ENCODE peak calls at places on chromosomes 2 and 18, in eight cellular contexts. F is pancreas, E is mucosa of descending colon, J is A673, Y is cardiac muscle cell, I is transverse colon, Q is GM23248, K is fibroblast of lung. A is an unnamed sample.
A peak's percentile ranks its signal among the peaks of the same experiment; 100 is the strongest.

GRCh38 chr18:26908906-26909305 is 43.4 kb upstream of the AQP4 start:
- DNase-seq in F (no peak), E (no peak), J (no peak), Y (no peak), I (no peak), Q (no peak), K (no peak), A (no peak)

GRCh38 chr2:99680946-99681345 is 191.1 kb upstream of the REV1 start:
- DNase-seq in F (no peak), E (no peak), J (no peak), Y (peak; percentile 34), I (no peak), Q (peak; percentile 95), K (peak; percentile 83), A (no peak)

GRCh38 chr2:187994464-187995331 is 297.0 kb upstream of the GULP1 start:
- DNase-seq in F (no peak), E (no peak), J (peak; percentile 74), Y (peak; percentile 12), I (no peak), Q (peak; percentile 47), K (peak; percentile 18), A (no peak)

GRCh38 chr2:231127480-231127879 is 2.6 kb upstream of the HTR2B start:
- DNase-seq in F (no peak), E (no peak), J (no peak), Y (no peak), I (no peak), Q (no peak), K (no peak), A (no peak)

GRCh38 chr2:239959059-239959971 is 65.8 kb downstream of the NDUFA10 start:
- DNase-seq in F (no peak), E (no peak), J (no peak), Y (peak; percentile 23), I (no peak), Q (peak; percentile 16), K (peak; percentile 40), A (no peak)

GRCh38 chr2:218255441-218255840 is 5.4 kb upstream of the GPBAR1 start:
- DNase-seq in F (no peak), E (no peak), J (no peak), Y (peak; percentile 34), I (no peak), Q (peak; percentile 81), K (peak; percentile 67), A (no peak)

GRCh38 chr2:98936917-98937351 is 909 bp upstream of the CRACDL start:
- DNase-seq in F (no peak), E (no peak), J (no peak), Y (no peak), I (no peak), Q (no peak), K (no peak), A (no peak)

GRCh38 chr2:40287201-40287600 is 164.7 kb downstream of the SLC8A1 start:
- DNase-seq in F (no peak), E (no peak), J (no peak), Y (no peak), I (no peak), Q (peak; percentile 54), K (peak; percentile 55), A (no peak)

GRCh38 chr2:8670580-8670979 is 11.3 kb upstream of the ID2 start:
- DNase-seq in F (no peak), E (no peak), J (no peak), Y (no peak), I (no peak), Q (no peak), K (no peak), A (no peak)

GRCh38 chr2:54680397-54681032 is 42.9 kb upstream of the EML6 start:
- DNase-seq in F (no peak), E (no peak), J (no peak), Y (peak; percentile 32), I (no peak), Q (peak; percentile 68), K (peak; percentile 73), A (no peak)

GRCh38 chr2:127397568-127398238 is 9.9 kb upstream of the MAP3K2 start:
- DNase-seq in F (no peak), E (peak; percentile 33), J (no peak), Y (no peak), I (no peak), Q (no peak), K (no peak), A (no peak)

GRCh38 chr2:65465124-65465523 is 32.7 kb upstream of the SPRED2 start:
- DNase-seq in F (no peak), E (no peak), J (peak; percentile 33), Y (no peak), I (no peak), Q (peak; percentile 27), K (peak; percentile 66), A (no peak)

GRCh38 chr2:233098615-233099014 is 38.5 kb downstream of the INPP5D start:
- DNase-seq in F (peak; percentile 36), E (peak; percentile 49), J (peak; percentile 68), Y (peak; percentile 32), I (no peak), Q (peak; percentile 10), K (no peak), A (no peak)

DNA sequence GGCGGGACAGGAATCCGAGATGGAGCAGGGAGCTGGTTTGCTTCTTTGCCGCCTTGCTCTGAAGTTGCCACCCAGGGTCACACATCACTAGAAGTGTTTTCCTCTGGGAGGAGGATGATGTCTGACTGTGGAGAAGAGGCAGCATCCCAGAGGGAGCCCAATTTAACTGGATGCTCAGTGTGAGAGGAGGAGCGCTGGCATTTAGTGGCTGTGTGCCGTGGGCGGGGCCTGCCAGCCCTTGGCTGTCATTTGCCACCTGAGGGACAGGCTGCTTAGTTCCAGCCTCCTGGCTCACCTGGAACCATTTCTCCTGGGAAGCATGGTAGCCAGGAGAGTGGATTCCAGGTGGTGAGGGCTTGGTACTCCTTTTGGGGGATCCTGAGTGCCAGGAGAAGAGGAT is 9.6 kb downstream of the B3GNT2 start:
- DNase-seq in F (no peak), E (no peak), J (no peak), Y (no peak), I (no peak), Q (no peak), K (no peak), A (no peak)
- H3K9me3 ChIP-seq in F (no peaks in the 10 kb centered on the region), E (no peaks in the 10 kb centered on the region), J (no peaks in the 10 kb centered on the region), Y (no peaks in the 10 kb centered on the region), I (no peaks in the 10 kb centered on the region), Q (no peaks in the 10 kb centered on the region), K (no peaks in the 10 kb centered on the region), A (no peaks in the 10 kb centered on the region)

DNA sequence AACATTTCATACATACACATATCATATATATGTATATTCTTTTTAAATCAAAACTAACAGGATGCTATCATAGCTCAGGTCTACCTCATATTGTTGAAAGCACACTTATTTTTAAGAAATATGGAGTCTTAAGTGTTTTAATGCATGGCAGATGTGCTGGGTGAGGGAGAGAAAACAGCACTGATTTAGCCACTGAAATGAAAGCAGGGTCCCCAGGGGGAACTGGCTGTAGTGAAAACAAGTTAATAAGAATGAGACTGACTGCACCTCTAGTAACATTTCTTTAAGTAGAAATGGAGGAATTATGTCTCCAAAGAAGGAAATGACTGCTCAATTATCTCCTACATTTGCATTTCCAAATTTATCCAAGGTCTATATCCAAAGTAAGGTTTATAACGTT is 857.8 kb downstream of the DCDC2C start:
- DNase-seq in F (no peak), E (no peak), J (peak; percentile 70), Y (no peak), I (no peak), Q (no peak), K (no peak), A (no peak)
- H3K9me3 ChIP-seq in F (no peaks in the 10 kb centered on the region), E (peaks cover 45% of the 10 kb centered on the region), J (peaks cover 4% of the 10 kb centered on the region), Y (no peaks in the 10 kb centered on the region), I (no peaks in the 10 kb centered on the region), Q (no peaks in the 10 kb centered on the region), K (no peaks in the 10 kb centered on the region), A (no peaks in the 10 kb centered on the region)

DNA sequence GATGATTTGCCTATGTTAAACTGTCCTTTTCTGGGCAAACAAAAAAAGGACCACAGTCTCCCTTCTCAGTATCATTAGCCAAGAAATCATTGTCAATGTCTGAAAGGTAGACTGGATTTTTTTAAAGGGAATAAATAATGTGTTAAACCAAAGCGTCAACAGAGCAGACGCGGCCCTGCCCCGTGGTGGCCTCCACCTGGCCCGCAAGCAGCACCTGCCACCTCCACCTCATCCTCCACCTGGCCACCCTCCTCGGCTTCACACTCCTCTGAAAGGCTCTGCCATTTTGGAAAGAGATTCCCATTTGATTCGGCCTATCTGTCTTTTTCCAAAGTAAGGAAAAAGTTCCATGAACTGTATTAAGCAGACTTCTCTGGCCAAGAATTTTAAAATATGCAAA is 67.9 kb upstream of the TMEM200C start:
- DNase-seq in F (no peak), E (no peak), J (no peak), Y (no peak), I (no peak), Q (no peak), K (no peak), A (no peak)
- H3K9me3 ChIP-seq in F (no peaks in the 10 kb centered on the region), E (no peaks in the 10 kb centered on the region), J (peaks cover 6% of the 10 kb centered on the region), Y (no peaks in the 10 kb centered on the region), I (no peaks in the 10 kb centered on the region), Q (no peaks in the 10 kb centered on the region), K (no peaks in the 10 kb centered on the region), A (no peaks in the 10 kb centered on the region)

DNA sequence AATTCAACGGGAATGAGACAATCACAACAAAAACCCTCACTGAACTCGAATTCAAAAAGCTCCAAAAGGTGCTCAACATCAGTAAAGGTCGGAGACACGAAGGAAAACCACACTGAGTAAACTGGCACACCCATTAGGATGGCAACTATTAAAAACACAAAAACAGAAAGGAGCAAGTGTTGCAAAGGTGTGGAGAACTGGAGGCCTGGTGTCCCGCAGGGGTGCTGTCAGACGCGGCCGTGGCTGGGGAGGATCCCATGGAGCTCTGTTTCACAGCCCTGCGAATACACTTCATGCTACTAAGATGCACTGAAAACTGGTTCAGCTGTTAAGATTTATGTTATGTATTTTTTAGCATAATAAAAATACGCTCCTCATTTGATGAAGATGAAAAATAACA is 730.6 kb downstream of the GALR1 start:
- DNase-seq in F (no peak), E (no peak), J (no peak), Y (no peak), I (no peak), Q (no peak), K (no peak), A (no peak)
- H3K9me3 ChIP-seq in F (no peaks in the 10 kb centered on the region), E (peaks cover 14% of the 10 kb centered on the region), J (peaks cover 32% of the 10 kb centered on the region), Y (no peaks in the 10 kb centered on the region), I (no peaks in the 10 kb centered on the region), Q (no peaks in the 10 kb centered on the region), K (no peaks in the 10 kb centered on the region), A (no peaks in the 10 kb centered on the region)